ENCODE peak calls at places on chromosomes 5 and 9, in five cellular contexts. C is heart right ventricle; R is hepatocyte; J is CD4-positive, alpha-beta T cell; K is right cardiac atrium. N is an unnamed sample.
A peak's percentile ranks its signal among the peaks of the same experiment; 100 is the strongest.

GRCh38 chr5:138032572-138033274 is at the start of gene FAM13B:
- DNase-seq in C (peak; percentile 77), R (peak; percentile 92), J (peak; percentile 74), K (peak; percentile 93), N (peak; percentile 60)

GRCh38 chr5:168879929-168880328 is 300.8 kb upstream of the PANK3 start:
- DNase-seq in C (peak; percentile 44), R (peak; percentile 37), J (no peak), K (peak; percentile 54), N (no peak)

GRCh38 chr9:115198018-115198417 is 80.1 kb upstream of the TNC start:
- DNase-seq in C (peak; percentile 28), R (no peak), J (no peak), K (no peak), N (no peak)

GRCh38 chr5:181052526-181052927 is 12.5 kb downstream of the BTNL9 start:
- DNase-seq in C (peak; percentile 38), R (no peak), J (no peak), K (peak; percentile 68), N (no peak)

GRCh38 chr9:30630459-30630858 is 1754.0 kb upstream of the ACO1 start:
- DNase-seq in C (no peak), R (no peak), J (no peak), K (no peak), N (no peak)

GRCh38 chr5:96881511-96882115 is 5.3 kb downstream of the ERAP2 start:
- DNase-seq in C (no peak), R (peak; percentile 56), J (no peak), K (no peak), N (no peak)

GRCh38 chr5:151040211-151040747 is 19.9 kb downstream of the GPX3 start:
- DNase-seq in C (no peak), R (peak; percentile 51), J (no peak), K (no peak), N (no peak)

GRCh38 chr9:35948901-35949318 is 9.0 kb downstream of the OR2S2 start:
- DNase-seq in C (no peak), R (no peak), J (no peak), K (no peak), N (no peak)

GRCh38 chr9:1267581-1267980 is 217.4 kb downstream of the DMRT2 start:
- DNase-seq in C (no peak), R (no peak), J (no peak), K (no peak), N (no peak)

GRCh38 chr9:95383198-95383673 is 65.7 kb upstream of the FANCC start:
- DNase-seq in C (no peak), R (no peak), J (no peak), K (no peak), N (no peak)

GRCh38 chr9:20997503-20998076 is 33.9 kb downstream of the HACD4 start:
- DNase-seq in C (no peak), R (no peak), J (no peak), K (no peak), N (no peak)

GRCh38 chr9:32292611-32293010 is 91.8 kb upstream of the ACO1 start:
- DNase-seq in C (no peak), R (no peak), J (no peak), K (no peak), N (no peak)

GRCh38 chr5:176388003-176388340 is 426 bp downstream of the NOP16 start:
- DNase-seq in C (no peak), R (peak; percentile 40), J (no peak), K (no peak), N (no peak)

GRCh38 chr9:115891929-115892328 is 261.7 kb upstream of the PAPPA start:
- DNase-seq in C (no peak), R (no peak), J (no peak), K (no peak), N (no peak)

GRCh38 chr5:151002681-151003502 is 17.5 kb upstream of the GPX3 start:
- DNase-seq in C (no peak), R (no peak), J (no peak), K (no peak), N (no peak)

GRCh38 chr5:62489471-62489870 is 76.9 kb downstream of the IPO11 start:
- DNase-seq in C (no peak), R (no peak), J (no peak), K (no peak), N (no peak)

GRCh38 chr5:154238776-154239481 is 48.4 kb downstream of the GALNT10 start:
- DNase-seq in C (no peak), R (no peak), J (no peak), K (no peak), N (no peak)

GRCh38 chr9:86859056-86859455 is 88.2 kb downstream of the GAS1 start:
- DNase-seq in C (no peak), R (no peak), J (no peak), K (no peak), N (no peak)

GRCh38 chr9:23825700-23826099 is 340 bp downstream of the ELAVL2 start:
- DNase-seq in C (no peak), R (no peak), J (no peak), K (no peak), N (no peak)

GRCh38 chr9:116278326-116278725 is 124.7 kb downstream of the PAPPA start:
- DNase-seq in C (no peak), R (no peak), J (no peak), K (no peak), N (no peak)

GRCh38 chr9:105114956-105115728 is 129.3 kb upstream of the SLC44A1 start:
- DNase-seq in C (peak; percentile 17), R (no peak), J (no peak), K (peak; percentile 64), N (peak; percentile 9)

GRCh38 chr5:140240987-140241706 is 61.8 kb downstream of the PFDN1 start:
- DNase-seq in C (peak; percentile 95), R (peak; percentile 90), J (no peak), K (peak; percentile 95), N (no peak)

GRCh38 chr9:113692264-113692663 is 183.8 kb upstream of the ZNF618 start:
- DNase-seq in C (no peak), R (no peak), J (no peak), K (no peak), N (no peak)

GRCh38 chr5:134345996-134346395 is 21.0 kb downstream of the CDKL3 start:
- DNase-seq in C (no peak), R (peak; percentile 62), J (no peak), K (no peak), N (no peak)

GRCh38 chr5:132017738-132018625 is 6.5 kb upstream of the ACSL6 start:
- DNase-seq in C (no peak), R (no peak), J (no peak), K (no peak), N (no peak)

GRCh38 chr9:130284690-130285089 is 19.1 kb downstream of the HMCN2 start:
- DNase-seq in C (no peak), R (no peak), J (no peak), K (no peak), N (no peak)

GRCh38 chr5:32753051-32753450 is 41.9 kb downstream of the NPR3 start:
- DNase-seq in C (no peak), R (no peak), J (no peak), K (no peak), N (no peak)

GRCh38 chr9:134955801-134956200 is 38.1 kb upstream of the FCN1 start:
- DNase-seq in C (no peak), R (no peak), J (no peak), K (no peak), N (no peak)

GRCh38 chr9:34451545-34451944 is 6.8 kb downstream of the FAM219A start:
- DNase-seq in C (no peak), R (no peak), J (no peak), K (no peak), N (no peak)

GRCh38 chr5:43602818-43603534 is at the start of gene NNT:
- DNase-seq in C (peak; percentile 77), R (peak; percentile 86), J (peak; percentile 65), K (peak; percentile 93), N (peak; percentile 78)

GRCh38 chr5:30505014-30505886 is 688.2 kb upstream of the CDH6 start:
- DNase-seq in C (no peak), R (no peak), J (no peak), K (no peak), N (no peak)

GRCh38 chr5:65925601-65926275 is 637 bp upstream of the ERBIN start:
- DNase-seq in C (peak; percentile 82), R (peak; percentile 97), J (peak; percentile 72), K (peak; percentile 94), N (no peak)

GRCh38 chr5:176133877-176134276 is 104.3 kb upstream of the SIMC1 start:
- DNase-seq in C (no peak), R (no peak), J (no peak), K (no peak), N (no peak)

GRCh38 chr5:81787843-81788242 is 36.9 kb upstream of the SSBP2 start:
- DNase-seq in C (peak; percentile 86), R (peak; percentile 41), J (no peak), K (no peak), N (no peak)

GRCh38 chr9:99565203-99565602 is 256.5 kb upstream of the NR4A3 start:
- DNase-seq in C (peak; percentile 49), R (no peak), J (no peak), K (peak; percentile 78), N (no peak)

N was measured in CD8-positive, alpha-beta T cell.